ENCODE peak calls at places on chromosome 20, in seven cellular contexts. H is progenitor cell of endocrine pancreas, B is NB4, R is epithelial cell of esophagus, L is NCI-H2029 treated with DMSO at 0.1 percent for 48 hours, C is heart left ventricle, Y is iPS-NIHi11. K is an unnamed sample.

GRCh38 chr20:53074811-53075314 is 102.7 kb downstream of the TSHZ2 start:
- DNase-seq in H (no peak), B (no peak), L (no peak), C (no peak), Y (no peak), R (peak; percentile 85), K (no peak)

GRCh38 chr20:49187330-49188100 is 619 bp downstream of the STAU1 start:
- DNase-seq in R (peak; percentile 15), L (no peak), B (peak; percentile 47), C (no peak), H (peak; percentile 24), Y (peak; percentile 68), K (no peak)

GRCh38 chr20:23641936-23642751 is 4.4 kb upstream of the CST3 start:
- DNase-seq in R (peak; percentile 87), H (no peak), C (no peak), L (no peak), B (peak; percentile 77), Y (no peak), K (peak; percentile 31)

GRCh38 chr20:19981091-19981490 is 36.1 kb upstream of the NAA20 start:
- DNase-seq in C (no peak), Y (no peak), L (no peak), B (peak; percentile 44), H (no peak), R (no peak), K (no peak)

GRCh38 chr20:9093203-9093962 is 24.5 kb downstream of the PLCB4 start:
- DNase-seq in Y (no peak), C (no peak), B (no peak), H (no peak), L (no peak), R (no peak), K (no peak)

GRCh38 chr20:34111057-34111711 is 859 bp downstream of the EIF2S2 start:
- DNase-seq in R (peak; percentile 75), C (no peak), Y (no peak), L (no peak), H (no peak), B (peak; percentile 74), K (no peak)

GRCh38 chr20:53905019-53905847 is 165.2 kb downstream of the BCAS1 start:
- DNase-seq in H (no peak), R (no peak), C (no peak), B (no peak), Y (no peak), L (no peak), K (no peak)

GRCh38 chr20:52410182-52410647 is 218.6 kb upstream of the ZFP64 start:
- DNase-seq in H (no peak), Y (no peak), C (no peak), B (peak; percentile 81), L (no peak), R (no peak), K (no peak)

GRCh38 chr20:37943033-37943432 is 40.1 kb downstream of the VSTM2L start:
- DNase-seq in L (no peak), H (no peak), C (no peak), Y (no peak), R (no peak), B (no peak), K (no peak)

GRCh38 chr20:7428946-7429345 is 511.3 kb downstream of the HAO1 start:
- DNase-seq in C (no peak), H (no peak), R (no peak), Y (no peak), B (no peak), L (no peak), K (no peak)

GRCh38 chr20:41179961-41180360 is 42.6 kb downstream of the PLCG1 start:
- DNase-seq in Y (no peak), H (no peak), R (no peak), B (no peak), L (no peak), C (no peak), K (no peak)

GRCh38 chr20:34260208-34260942 is 19.2 kb downstream of the ASIP start:
- DNase-seq in L (no peak), C (no peak), B (no peak), H (no peak), Y (no peak), R (peak; percentile 28), K (no peak)

GRCh38 chr20:17562804-17563305 is 7.0 kb upstream of the DSTN start:
- DNase-seq in L (no peak), R (peak; percentile 81), C (no peak), B (no peak), Y (no peak), H (no peak), K (peak; percentile 93)

GRCh38 chr20:60203451-60203850 is 245.2 kb downstream of the CDH26 start:
- DNase-seq in Y (no peak), B (no peak), R (peak; percentile 71), H (no peak), L (no peak), C (no peak), K (no peak)

GRCh38 chr20:17571153-17571527 is 1.3 kb downstream of the DSTN start:
- DNase-seq in C (no peak), Y (no peak), R (no peak), L (no peak), H (no peak), B (no peak), K (no peak)

GRCh38 chr20:59084041-59084841 is 41.7 kb upstream of the PRELID3B start:
- DNase-seq in C (peak; percentile 61), H (no peak), Y (no peak), B (no peak), R (no peak), L (peak; percentile 57), K (no peak)

GRCh38 chr20:41047975-41048305 is 19.3 kb downstream of the TOP1 start:
- DNase-seq in H (no peak), B (peak; percentile 51), R (no peak), C (no peak), Y (no peak), L (no peak), K (no peak)

GRCh38 chr20:38982291-38982690 is 20.1 kb downstream of the DHX35 start:
- DNase-seq in B (no peak), Y (no peak), C (no peak), L (no peak), H (no peak), R (no peak), K (no peak)

GRCh38 chr20:57902478-57902877 is 192.7 kb upstream of the PMEPA1 start:
- DNase-seq in R (peak; percentile 67), Y (no peak), H (no peak), L (no peak), C (no peak), B (peak; percentile 68), K (peak; percentile 26)

GRCh38 chr20:5120189-5120484 is 379 bp upstream of the PCNA start:
- DNase-seq in B (no peak), R (no peak), H (no peak), Y (no peak), C (no peak), L (peak; percentile 59), K (no peak)

GRCh38 chr20:7540923-7541322 is 399.3 kb downstream of the HAO1 start:
- DNase-seq in B (no peak), Y (no peak), R (peak; percentile 81), L (no peak), H (no peak), C (no peak), K (no peak)

GRCh38 chr20:51386586-51386985 is 155.9 kb downstream of the NFATC2 start:
- DNase-seq in H (no peak), C (no peak), Y (no peak), L (no peak), R (no peak), B (no peak), K (no peak)

GRCh38 chr20:49999329-49999728 is 16.5 kb downstream of the SNAI1 start:
- DNase-seq in B (peak; percentile 55), L (no peak), R (no peak), Y (no peak), C (no peak), H (no peak), K (no peak)

GRCh38 chr20:62360854-62361798 is 6.0 kb downstream of the LAMA5 start:
- DNase-seq in B (no peak), R (no peak), L (no peak), H (no peak), C (peak; percentile 33), Y (no peak), K (no peak)

GRCh38 chr20:11457476-11457875 is 460.2 kb upstream of the BTBD3 start:
- DNase-seq in B (no peak), H (no peak), R (no peak), C (no peak), L (no peak), Y (no peak), K (no peak)

GRCh38 chr20:44742304-44743079 is 3.2 kb upstream of the KCNK15 start:
- DNase-seq in R (no peak), H (no peak), C (no peak), L (no peak), Y (no peak), B (no peak), K (no peak)

GRCh38 chr20:44314870-44315269 is 3.9 kb upstream of the FITM2 start:
- DNase-seq in C (no peak), H (no peak), R (no peak), Y (no peak), L (no peak), B (no peak), K (no peak)

GRCh38 chr20:17625246-17626051 is 55.6 kb downstream of the DSTN start:
- DNase-seq in L (no peak), H (no peak), C (peak; percentile 30), Y (no peak), B (no peak), R (no peak), K (no peak)

GRCh38 chr20:45456632-45457031 is 12.9 kb upstream of the WFDC2 start:
- DNase-seq in C (no peak), L (peak; percentile 40), B (peak; percentile 56), Y (peak; percentile 58), H (no peak), R (peak; percentile 64), K (no peak)

GRCh38 chr20:32761417-32761830 is 761 bp upstream of the DNMT3B start:
- DNase-seq in L (no peak), Y (no peak), H (no peak), R (no peak), B (no peak), C (no peak), K (no peak)

GRCh38 chr20:62809530-62810428 is 5.1 kb downstream of the OGFR start:
- DNase-seq in L (no peak), C (no peak), Y (no peak), R (no peak), H (no peak), B (no peak), K (no peak)

GRCh38 chr20:45429618-45430017 is 13.7 kb downstream of the PIGT start:
- DNase-seq in R (no peak), C (no peak), B (no peak), Y (no peak), H (no peak), L (no peak), K (no peak)

GRCh38 chr20:33566781-33567603 is 77.1 kb downstream of the CBFA2T2 start:
- DNase-seq in H (no peak), C (no peak), Y (no peak), R (no peak), L (peak; percentile 36), B (no peak), K (no peak)